ENCODE peak calls at places on chromosomes 11 and 22, in ten cellular contexts. R, D, O, X, W, S, C, G, K and M are unnamed samples.

GRCh38 chr22:28943501-28943879 is 60.1 kb downstream of the ZNRF3 start:
- DNase-seq in R (no peak), D (no peak), O (no peak), X (no peak), W (no peak), S (no peak), C (no peak), G (no peak), K (no peak), M (no peak)

GRCh38 chr11:119339581-119340334 is 925 bp downstream of the C1QTNF5 start:
- DNase-seq in R (peak), D (peak), O (no peak), X (peak), W (peak), S (no peak), C (no peak), G (peak), K (peak), M (peak)

GRCh38 chr11:111185259-111185658 is 60.3 kb upstream of the POU2AF2 start:
- DNase-seq in R (no peak), D (peak), O (no peak), X (no peak), W (no peak), S (peak), C (no peak), G (no peak), K (no peak), M (peak)

GRCh38 chr11:803770-804598 is 1.0 kb downstream of the PIDD1 start:
- DNase-seq in R (peak), D (peak), O (no peak), X (peak), W (no peak), S (no peak), C (no peak), G (no peak), K (no peak), M (no peak)

GRCh38 chr22:48654492-48654891 is 1173.2 kb downstream of the BRD1 start:
- DNase-seq in R (no peak), D (no peak), O (no peak), X (no peak), W (peak), S (no peak), C (no peak), G (no peak), K (no peak), M (peak)

GRCh38 chr22:31750365-31751284 is 693 bp upstream of the PRR14L start:
- DNase-seq in R (no peak), D (no peak), O (no peak), X (no peak), W (no peak), S (no peak), C (no peak), G (no peak), K (no peak), M (no peak)

GRCh38 chr11:86818466-86819282 is 18.3 kb downstream of the PRSS23 start:
- DNase-seq in R (peak), D (peak), O (peak), X (no peak), W (peak), S (peak), C (no peak), G (no peak), K (peak), M (peak)

GRCh38 chr11:34161361-34161760 is 55.9 kb downstream of the NAT10 start:
- DNase-seq in R (no peak), D (no peak), O (no peak), X (no peak), W (no peak), S (no peak), C (no peak), G (no peak), K (no peak), M (no peak)

GRCh38 chr11:116390963-116391362 is 381.8 kb downstream of the BUD13 start:
- DNase-seq in R (no peak), D (no peak), O (no peak), X (no peak), W (no peak), S (no peak), C (no peak), G (no peak), K (no peak), M (no peak)

GRCh38 chr11:114060402-114061052 is 1.0 kb downstream of the ZBTB16 start:
- DNase-seq in R (peak), D (peak), O (no peak), X (peak), W (no peak), S (no peak), C (no peak), G (peak), K (peak), M (no peak)

GRCh38 chr22:50688448-50688847 is 15.8 kb downstream of the SHANK3 start:
- DNase-seq in R (no peak), D (no peak), O (no peak), X (no peak), W (no peak), S (no peak), C (no peak), G (no peak), K (no peak), M (no peak)

GRCh38 chr22:50693462-50693861 is 20.8 kb downstream of the SHANK3 start:
- DNase-seq in R (no peak), D (no peak), O (no peak), X (no peak), W (no peak), S (no peak), C (no peak), G (no peak), K (no peak), M (no peak)

GRCh38 chr22:50694099-50694498 is 21.5 kb downstream of the SHANK3 start:
- DNase-seq in R (no peak), D (peak), O (peak), X (no peak), W (peak), S (no peak), C (no peak), G (peak), K (no peak), M (peak)

GRCh38 chr22:50694766-50695420 is 22.3 kb downstream of the SHANK3 start:
- DNase-seq in R (no peak), D (no peak), O (no peak), X (no peak), W (no peak), S (no peak), C (no peak), G (peak), K (no peak), M (no peak)

DNA sequence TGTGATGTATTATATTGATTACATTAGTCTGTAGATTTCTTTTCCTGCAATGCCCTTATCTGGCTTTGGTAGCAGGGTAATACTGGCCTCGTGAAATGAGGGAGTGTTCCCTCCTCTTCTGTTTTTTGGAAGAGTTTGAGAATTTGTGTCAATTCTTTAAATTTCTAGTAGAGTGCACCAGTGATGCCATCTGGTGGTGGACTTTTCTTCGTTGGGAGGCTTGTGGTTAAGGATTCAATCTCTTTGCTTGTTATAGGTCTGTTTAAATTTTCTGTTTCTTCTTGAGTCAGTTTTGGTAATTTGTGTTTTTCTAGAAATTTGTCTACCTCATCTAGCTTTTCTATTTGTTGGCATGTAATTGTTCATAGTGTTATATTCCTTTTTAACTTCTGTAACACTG is 18.9 kb downstream of the SHANK3 start:
- DNase-seq in R (no peak), D (peak), O (peak), X (no peak), W (peak), S (peak), C (no peak), G (no peak), K (peak), M (peak)
- TF ChIP-seq CTCF in R (peak), D (peak), O (peak), X (no peak), W (peak), S (peak), C (no peak), G (peak), K (peak), M (peak)

DNA sequence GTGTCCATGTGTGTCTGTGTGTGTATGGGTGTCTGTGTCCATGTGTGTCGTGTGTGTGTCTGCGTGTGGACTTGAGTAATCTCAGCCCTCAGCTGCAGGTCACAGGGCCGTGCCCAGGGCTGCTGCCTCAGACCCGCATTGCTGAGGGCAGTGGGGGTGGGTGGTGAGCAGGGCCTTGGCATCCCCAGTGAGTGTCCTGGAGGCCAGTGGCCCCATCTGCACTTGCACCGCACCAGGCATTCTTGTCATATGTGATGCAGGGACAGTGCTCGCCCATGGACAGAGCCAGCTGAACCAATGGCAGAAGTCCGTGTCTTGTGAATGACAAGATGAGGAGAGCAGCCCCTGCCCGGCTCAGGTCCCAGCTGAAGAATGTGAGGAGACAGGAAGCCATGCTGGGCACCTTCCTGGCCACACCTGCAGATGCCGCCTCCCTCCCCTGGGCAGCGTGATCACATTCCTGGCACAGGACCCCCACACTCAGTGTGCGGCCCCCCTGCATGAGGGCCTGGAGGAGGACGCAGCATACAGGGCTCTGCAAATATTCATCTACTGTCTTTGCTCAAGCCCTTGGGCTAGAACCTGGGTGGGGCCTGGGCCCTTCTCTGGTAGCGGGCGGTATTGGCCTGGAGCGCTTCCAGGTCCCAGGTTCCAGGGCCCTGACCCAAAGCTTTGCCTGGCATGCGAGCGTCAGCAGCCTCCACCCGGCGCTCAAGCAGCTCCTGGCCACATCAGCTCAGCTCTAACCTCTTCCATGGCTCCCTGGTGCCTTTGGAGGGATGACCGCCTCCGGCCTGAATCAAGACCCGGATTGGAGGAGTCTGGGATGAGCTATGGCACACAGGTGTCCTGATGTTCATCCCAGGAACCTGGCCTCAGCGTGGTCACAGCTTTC is 3.9 kb downstream of the ALDH3B2 start:
- DNase-seq in R (peak), D (no peak), O (no peak), X (no peak), W (no peak), S (no peak), C (no peak), G (no peak), K (no peak), M (no peak)
- H3K4me3 ChIP-seq in R (no peak), D (no peak), O (no peak), X (no peak), W (no peak), S (no peak), C (no peak), G (no peak), K (no peak), M (no peak)

DNA sequence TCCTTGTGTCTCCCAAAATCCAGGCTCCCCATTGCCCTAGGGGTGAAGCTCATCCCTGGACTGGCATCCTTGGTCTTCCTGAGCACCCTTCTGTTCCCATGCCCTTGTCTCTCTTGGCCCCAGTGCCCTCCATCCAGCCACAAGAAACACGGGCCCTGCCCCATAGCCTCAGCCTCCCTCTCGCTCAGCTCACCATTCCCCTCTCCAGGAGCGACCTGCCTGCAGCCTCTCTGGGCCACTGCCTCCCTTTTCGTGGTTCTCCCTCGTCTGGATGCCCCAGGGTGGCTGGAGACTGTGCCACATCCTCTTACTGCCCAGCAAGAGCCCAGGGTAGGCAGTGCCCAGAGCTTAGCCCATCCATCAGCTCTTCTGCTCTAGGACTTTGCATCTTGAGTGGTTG is 532.1 kb downstream of the TBC1D22A start:
- DNase-seq in R (no peak), D (no peak), O (no peak), X (no peak), W (no peak), S (no peak), C (no peak), G (no peak), K (no peak), M (no peak)
- TF ChIP-seq CTCF in R (no peak), D (no peak), O (no peak), X (no peak), W (no peak), S (no peak), C (no peak), G (no peak), K (no peak), M (no peak)

DNA sequence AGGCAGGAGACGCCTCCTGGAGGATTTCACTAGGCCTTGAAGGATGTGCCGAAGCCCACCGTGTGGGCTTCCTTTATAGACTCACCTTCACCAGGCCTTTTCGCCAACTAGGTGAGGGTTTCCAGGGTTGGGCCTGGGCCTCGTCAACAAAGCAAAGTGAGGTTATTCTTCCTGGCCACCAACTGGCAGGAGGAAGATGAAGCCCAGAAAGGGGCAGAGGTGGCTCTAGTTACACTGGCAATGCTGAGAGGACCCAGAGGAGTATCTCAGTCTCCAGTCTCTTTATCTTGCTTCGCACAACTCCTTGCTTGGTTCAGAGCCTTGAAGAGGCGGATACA is 400 bp upstream of the RELT start:
- DNase-seq in R (no peak), D (no peak), O (no peak), X (no peak), W (no peak), S (no peak), C (no peak), G (no peak), K (no peak), M (no peak)
- H3K4me3 ChIP-seq in R (peak), D (peak), O (no peak), X (peak), W (no peak), S (no peak), C (peak), G (peak), K (no peak), M (peak)

DNA sequence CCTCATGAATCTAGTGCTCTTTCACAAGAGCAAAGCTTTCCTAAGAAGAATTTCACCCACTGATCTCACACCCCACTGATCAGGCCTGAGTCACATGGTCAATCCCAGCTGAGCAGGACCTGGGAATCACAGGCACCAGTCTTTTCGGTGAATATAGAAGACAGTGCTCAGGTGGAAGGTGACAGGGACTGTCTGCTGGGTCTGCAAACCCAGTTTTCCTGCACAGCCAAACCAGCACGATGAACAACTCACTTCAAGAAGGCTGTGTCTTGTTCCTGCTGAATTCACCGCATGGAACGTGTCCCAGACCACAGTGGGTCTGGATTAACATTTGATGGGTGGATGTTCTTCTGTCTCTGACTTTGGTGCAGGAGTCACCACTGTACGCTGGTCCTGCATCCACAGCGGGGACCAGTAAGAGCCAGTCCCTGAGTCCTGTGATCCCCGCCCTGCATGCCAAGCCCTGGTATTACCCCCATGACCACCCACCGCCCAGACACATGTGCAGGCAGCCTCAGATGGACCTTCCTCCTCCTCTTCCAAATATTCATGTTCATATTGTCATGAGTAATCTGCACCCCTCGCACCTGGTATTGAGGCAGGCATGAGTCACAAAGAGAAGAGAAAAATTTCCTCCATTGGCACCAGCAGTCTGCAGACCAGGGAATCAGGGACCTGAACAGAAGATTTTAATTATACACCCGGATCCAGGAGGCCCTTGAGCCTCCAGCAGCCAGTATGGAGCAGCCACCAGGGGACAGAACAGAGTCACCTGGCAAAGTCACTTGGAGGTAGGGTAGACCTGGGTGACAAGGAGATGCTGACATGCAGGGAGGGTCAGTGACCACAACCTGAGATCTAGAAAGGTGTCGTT is 8.6 kb upstream of the IGLL5 start:
- DNase-seq in R (no peak), D (no peak), O (no peak), X (no peak), W (no peak), S (no peak), C (no peak), G (no peak), K (no peak), M (no peak)
- TF ChIP-seq CTCF in R (no peak), D (no peak), O (peak), X (no peak), W (no peak), S (peak), C (no peak), G (no peak), K (peak), M (no peak)

DNA sequence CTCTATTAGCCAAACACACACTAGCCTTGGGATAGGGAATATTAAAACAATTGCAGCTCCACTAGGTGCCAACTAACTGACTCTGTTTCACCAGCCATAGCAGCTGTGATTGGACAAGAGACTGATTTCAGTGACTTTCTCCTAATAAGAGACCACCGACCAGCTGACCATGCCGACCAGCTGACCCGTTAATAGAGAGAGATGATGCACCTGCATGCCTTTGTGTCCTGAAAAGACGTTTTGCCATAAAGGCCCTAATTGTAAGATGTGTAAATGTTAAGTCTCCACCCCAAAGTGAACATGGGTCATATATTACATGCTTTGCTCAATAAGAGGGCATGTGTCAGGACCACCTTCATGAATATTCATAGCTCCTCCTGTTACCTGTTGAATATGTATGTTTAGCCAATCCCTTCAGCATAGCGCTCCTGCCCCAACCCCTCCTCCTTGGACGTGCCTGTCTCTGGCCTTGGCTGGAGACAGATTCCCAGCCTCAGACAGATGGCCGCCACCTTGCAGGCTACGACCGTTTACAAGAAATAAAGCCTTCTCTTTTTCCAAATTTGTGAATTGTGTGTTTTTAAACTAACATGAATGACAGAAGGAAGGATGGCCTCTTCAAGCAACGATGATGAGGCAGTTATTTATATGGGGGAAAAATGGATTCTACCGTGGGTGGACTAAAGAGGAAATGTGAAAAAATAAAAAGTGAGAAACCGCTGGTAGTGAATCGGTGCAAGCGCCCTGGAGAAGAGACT is 1.2 kb upstream of the NADSYN1 start:
- DNase-seq in R (no peak), D (no peak), O (peak), X (no peak), W (no peak), S (no peak), C (no peak), G (peak), K (peak), M (no peak)
- H3K4me3 ChIP-seq in R (no peak), D (peak), O (peak), X (peak), W (no peak), S (peak), C (peak), G (peak), K (peak), M (peak)

DNA sequence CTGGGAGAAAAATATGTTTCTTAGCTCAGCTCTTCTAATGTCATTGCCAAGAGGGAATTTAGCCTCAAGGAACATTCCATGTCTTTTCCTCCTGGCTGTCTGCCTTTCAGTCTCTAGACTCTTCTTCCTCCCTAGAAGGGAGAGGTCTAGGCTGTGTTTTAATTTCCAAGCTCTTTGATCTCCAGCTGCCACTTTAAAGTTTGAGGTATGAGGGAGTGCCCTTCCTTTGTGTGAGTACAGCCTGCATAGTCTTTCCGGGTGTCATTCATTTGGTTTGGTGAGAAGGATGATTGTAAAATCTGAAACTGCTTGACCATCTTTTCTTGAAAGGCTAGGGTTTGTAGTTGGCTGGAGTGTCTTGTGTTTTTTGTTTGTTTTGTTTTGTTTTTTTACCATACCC is 11.6 kb upstream of the HTATIP2 start:
- DNase-seq in R (no peak), D (no peak), O (no peak), X (no peak), W (no peak), S (no peak), C (no peak), G (no peak), K (no peak), M (no peak)
- TF ChIP-seq CTCF in R (no peak), D (no peak), O (no peak), X (no peak), W (no peak), S (no peak), C (no peak), G (no peak), K (no peak), M (no peak)

DNA sequence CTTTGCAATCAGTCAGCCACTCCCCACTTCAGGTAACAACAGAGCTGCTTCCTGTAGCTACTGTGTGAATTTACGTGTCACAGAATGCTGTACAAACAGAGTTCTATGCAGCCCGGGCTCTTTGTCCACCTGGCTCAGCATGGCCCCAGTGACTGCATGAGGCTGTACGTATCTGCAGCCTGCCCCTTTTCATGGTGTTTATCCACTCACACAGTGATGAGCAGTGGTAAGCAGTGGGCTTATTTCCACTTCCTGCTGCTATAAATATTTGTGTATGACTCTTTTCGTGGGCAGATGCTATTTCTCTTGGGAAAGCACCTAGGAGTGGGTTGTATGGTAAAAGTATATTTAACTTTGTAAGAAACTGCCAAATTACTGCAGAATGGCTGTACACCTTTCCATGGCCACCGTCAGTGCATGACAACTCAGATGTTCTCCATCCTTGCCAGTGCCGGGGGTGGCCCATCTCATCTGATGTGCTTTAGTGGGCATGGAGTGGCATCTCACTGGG is 43.3 kb downstream of the MYEOV start:
- DNase-seq in R (no peak), D (peak), O (peak), X (peak), W (no peak), S (no peak), C (no peak), G (no peak), K (no peak), M (peak)
- H3K4me3 ChIP-seq in R (no peak), D (no peak), O (no peak), X (no peak), W (no peak), S (no peak), C (no peak), G (no peak), K (no peak), M (no peak)